ENCODE peak calls at places on chromosomes 3 and 15, in eight cellular contexts. S is A549, O is tibial nerve, G is uterus, P is heart left ventricle, X is transverse colon, Y is spleen, A is body of pancreas. T is an unnamed sample. For H3K4me1, the result is how much of the 10 kb centered on the place peaks cover.

GRCh38 chr15:76968310-76968709 is 26.6 kb upstream of the PSTPIP1 start:
- DNase-seq in P (no peak), S (no peak), A (no peak), G (no peak), O (no peak), X (no peak), Y (no peak), T (no peak)

GRCh38 chr3:132232231-132232792 is 84.9 kb upstream of the ACP3 start:
- DNase-seq in X (no peak), Y (no peak), G (no peak), A (no peak), S (no peak), O (no peak), P (no peak), T (no peak)

GRCh38 chr15:94760348-94760747 is 529.0 kb downstream of the MCTP2 start:
- DNase-seq in A (no peak), G (no peak), O (no peak), P (no peak), Y (no peak), X (no peak), S (no peak), T (no peak)

GRCh38 chr15:38563723-38564519 is 693 bp downstream of the RASGRP1 start:
- DNase-seq in S (peak), G (peak), A (peak), Y (peak), P (peak), O (peak), X (peak), T (peak)

GRCh38 chr15:28952666-28953491 is 67.1 kb downstream of the APBA2 start:
- DNase-seq in A (peak), Y (peak), S (no peak), P (no peak), G (no peak), O (no peak), X (no peak), T (no peak)

GRCh38 chr3:69531975-69532827 is 146.3 kb upstream of the FRMD4B start:
- DNase-seq in A (no peak), O (no peak), X (no peak), Y (no peak), S (no peak), G (no peak), P (no peak), T (no peak)

GRCh38 chr15:65085990-65086679 is 9.6 kb downstream of the KBTBD13 start:
- DNase-seq in G (no peak), O (no peak), X (peak), Y (no peak), A (no peak), P (no peak), S (peak), T (no peak)

GRCh38 chr3:141816958-141817357 is 53.8 kb downstream of the GRK7 start:
- DNase-seq in S (no peak), A (no peak), Y (no peak), O (no peak), G (no peak), P (no peak), X (no peak), T (no peak)

GRCh38 chr3:110344897-110345767 is 726.5 kb upstream of the NECTIN3 start:
- DNase-seq in G (no peak), X (no peak), P (no peak), O (no peak), Y (no peak), A (no peak), S (peak), T (no peak)

GRCh38 chr3:57227930-57228733 is 603 bp downstream of the APPL1 start:
- DNase-seq in Y (peak), S (peak), O (no peak), G (peak), X (peak), A (peak), P (peak), T (no peak)

GRCh38 chr3:123038751-123039150 is 11.2 kb upstream of the SEMA5B start:
- DNase-seq in A (no peak), O (no peak), S (no peak), Y (no peak), X (no peak), P (no peak), G (no peak), T (no peak)

GRCh38 chr15:49916998-49917397 is 202.0 kb downstream of the ATP8B4 start:
- DNase-seq in Y (no peak), G (no peak), P (no peak), X (no peak), S (no peak), O (no peak), A (no peak), T (no peak)

GRCh38 chr15:97706059-97706458 is 254.4 kb upstream of the ARRDC4 start:
- DNase-seq in P (no peak), Y (no peak), S (no peak), G (no peak), X (peak), A (no peak), O (no peak), T (no peak)

GRCh38 chr15:72338617-72339321 is 18.8 kb upstream of the CELF6 start:
- DNase-seq in Y (no peak), S (no peak), G (no peak), O (no peak), A (no peak), X (no peak), P (no peak), T (no peak)

DNA sequence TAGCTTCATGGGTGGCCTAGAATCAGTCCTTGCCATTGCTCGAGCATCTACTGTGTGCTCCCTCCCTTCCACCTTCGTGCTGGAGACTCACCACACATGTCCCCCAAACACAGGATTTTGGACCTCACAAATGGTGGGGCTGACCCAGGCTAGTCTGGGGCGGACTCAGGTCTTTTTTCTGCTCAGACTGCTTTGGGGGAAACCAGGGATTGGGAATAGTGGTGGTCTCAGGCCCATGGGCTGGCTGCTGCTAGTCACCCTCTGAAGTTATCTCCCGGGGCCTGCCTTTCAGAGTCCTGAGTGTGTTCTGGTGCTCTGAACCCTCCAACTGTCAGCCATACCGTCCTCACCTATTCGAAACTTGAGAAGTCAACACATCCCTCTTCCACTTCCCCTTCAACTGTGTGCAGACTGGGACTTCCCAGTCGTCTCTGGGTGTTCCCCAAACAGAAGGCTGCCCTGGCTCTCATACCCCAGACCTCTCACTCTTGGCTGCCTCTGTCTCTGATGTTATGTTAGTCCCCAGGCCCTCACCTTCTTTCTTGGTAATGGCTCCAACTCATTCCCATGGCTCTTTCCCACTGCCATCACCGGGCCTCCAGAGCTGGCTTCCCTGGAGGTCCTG is 46.0 kb downstream of the PPCDC start:
- DNase-seq in Y (peak), O (no peak), A (no peak), G (no peak), S (no peak), P (no peak), X (no peak), T (no peak)
- TF ChIP-seq POLR2A in Y (no peak), O (no peak), A (no peak), G (no peak), S (no peak), P (no peak), X (no peak), T (no peak)

DNA sequence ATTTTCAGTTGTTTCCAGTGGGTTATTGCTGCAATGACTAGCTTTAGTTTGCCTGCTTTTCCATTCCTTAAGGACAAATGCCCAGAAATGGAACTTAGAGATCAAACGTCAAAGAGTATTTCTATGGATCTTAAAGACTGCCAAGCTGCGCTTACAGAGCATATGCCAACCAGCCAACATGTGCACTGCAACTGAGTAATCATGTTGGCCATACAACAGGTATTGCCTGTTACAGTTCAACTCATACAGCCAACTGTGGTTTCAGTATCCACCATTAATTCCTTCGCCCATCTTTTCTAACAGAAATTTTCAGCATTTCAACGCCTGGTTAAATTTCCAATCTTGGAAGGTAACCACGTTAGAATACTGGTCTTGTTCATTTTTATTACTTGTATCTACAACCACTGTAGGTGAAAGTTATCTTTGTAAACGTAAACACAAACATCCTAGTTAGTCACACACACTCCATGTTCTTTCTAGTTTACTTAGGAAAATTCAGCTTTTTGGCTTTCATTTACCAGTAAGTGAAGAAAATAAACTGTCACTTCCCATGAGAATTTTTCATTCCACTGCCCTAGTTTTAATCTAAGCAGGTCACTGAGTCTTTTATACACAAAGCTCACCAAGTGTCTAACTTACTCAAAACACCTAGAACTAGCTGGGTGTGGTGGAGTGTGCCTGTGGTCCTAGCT is 3.9 kb downstream of the RPL32 start:
- DNase-seq in Y (no peak), S (no peak), A (no peak), O (no peak), X (no peak), P (no peak), G (no peak), T (no peak)
- H3K4me1 ChIP-seq in Y (under half), S (under half), A (under half), O (under half), X (under half), P (under half), G (under half), T (under half)

GRCh38 chr3:16176391-16177030 is 2.0 kb downstream of the GALNT15 start:
- DNase-seq in X (no peak), Y (no peak), G (no peak), O (no peak), S (no peak), A (no peak), P (no peak), T (no peak)

GRCh38 chr3:16179261-16179660 is 4.8 kb downstream of the GALNT15 start:
- DNase-seq in P (no peak), S (no peak), X (no peak), G (no peak), A (no peak), O (no peak), Y (no peak), T (no peak)

GRCh38 chr3:16179771-16180736 is 5.6 kb downstream of the GALNT15 start:
- DNase-seq in S (no peak), X (no peak), P (no peak), G (no peak), O (no peak), Y (no peak), A (no peak), T (no peak)

GRCh38 chr3:16178628-16178988 is 4.1 kb downstream of the GALNT15 start:
- DNase-seq in P (no peak), S (no peak), G (no peak), X (no peak), Y (no peak), O (no peak), A (no peak), T (no peak)

GRCh38 chr3:16177962-16178627 is 3.6 kb downstream of the GALNT15 start:
- DNase-seq in P (peak), X (peak), A (peak), S (peak), O (peak), Y (peak), G (peak), T (no peak)
- TF ChIP-seq POLR2A in P (peak), X (no peak), A (no peak), S (no peak), O (no peak), Y (no peak), G (no peak), T (no peak)

DNA sequence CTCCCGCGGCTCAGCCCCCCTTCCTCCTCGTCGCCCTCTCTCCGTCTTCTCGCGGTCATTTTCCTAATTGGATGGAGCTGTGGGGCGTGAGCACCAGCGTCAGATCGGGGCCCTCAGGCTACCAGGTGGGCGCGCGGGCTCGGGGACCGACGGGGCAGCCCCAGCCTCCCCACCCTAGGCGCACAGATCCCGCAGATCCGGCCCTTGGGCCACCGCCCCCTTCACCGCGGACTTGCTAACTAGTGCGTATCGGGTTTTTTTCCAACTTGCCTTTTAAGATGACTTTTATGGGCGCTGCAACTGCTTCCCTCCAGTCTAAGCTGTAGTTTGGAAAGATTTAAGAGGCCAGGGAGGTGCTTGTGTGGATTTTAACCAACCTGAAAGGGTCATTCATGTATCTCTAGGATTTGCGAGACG is 1.3 kb downstream of the ZNF710 start:
- DNase-seq in P (peak), A (peak), G (peak), O (no peak), Y (peak), X (peak), S (peak), T (no peak)
- H3K4me1 ChIP-seq in P (half or more), A (half or more), G (under half), O (half or more), Y (under half), X (half or more), S (half or more), T (half or more)

GRCh38 chr15:90936823-90937222 is 1.7 kb downstream of the UNC45A start:
- DNase-seq in P (no peak), X (no peak), Y (no peak), G (no peak), S (no peak), A (no peak), O (no peak), T (no peak)

GRCh38 chr15:90932660-90932991 is 277 bp upstream of the HDDC3 start:
- DNase-seq in O (no peak), A (no peak), P (no peak), X (no peak), G (no peak), Y (no peak), S (no peak), T (no peak)

GRCh38 chr15:90934256-90934948 is 683 bp upstream of the UNC45A start:
- DNase-seq in S (peak), A (peak), G (peak), O (peak), X (peak), P (peak), Y (peak), T (peak)

GRCh38 chr15:90933310-90933709 is 961 bp upstream of the HDDC3 start:
- DNase-seq in Y (no peak), P (no peak), S (no peak), G (no peak), X (no peak), A (no peak), O (no peak), T (no peak)

GRCh38 chr15:90934949-90935751 is at the start of gene UNC45A:
- DNase-seq in X (peak), P (peak), G (peak), A (peak), O (peak), Y (peak), S (peak), T (peak)
- TF ChIP-seq POLR2A in X (peak), P (peak), G (peak), A (peak), O (peak), Y (peak), S (peak), T (peak)

GRCh38 chr3:108947855-108948254 is 5.8 kb downstream of the GUCA1C start:
- DNase-seq in O (no peak), G (no peak), Y (no peak), S (no peak), P (no peak), A (no peak), X (no peak), T (no peak)

GRCh38 chr3:108953210-108953609 is 469 bp downstream of the GUCA1C start:
- DNase-seq in A (no peak), P (no peak), G (no peak), X (no peak), S (no peak), Y (no peak), O (no peak), T (no peak)

GRCh38 chr3:108959017-108959416 is 5.3 kb upstream of the GUCA1C start:
- DNase-seq in P (no peak), X (no peak), A (no peak), O (no peak), Y (no peak), S (no peak), G (no peak), T (no peak)

GRCh38 chr3:108951802-108952474 is 1.7 kb downstream of the GUCA1C start:
- DNase-seq in O (no peak), A (peak), S (no peak), G (no peak), X (no peak), Y (no peak), P (no peak), T (no peak)

GRCh38 chr3:108953700-108954099 is at the start of gene GUCA1C:
- DNase-seq in X (no peak), G (no peak), Y (no peak), P (no peak), O (no peak), S (no peak), A (no peak), T (no peak)
- H3K4me1 ChIP-seq in X (under half), G (under half), Y (under half), P (under half), O (under half), S (under half), A (under half), T (under half)

GRCh38 chr3:32894977-32895376 is 56.5 kb upstream of the CCR4 start:
- DNase-seq in O (no peak), S (no peak), Y (no peak), A (no peak), X (no peak), G (no peak), P (no peak), T (no peak)
- TF ChIP-seq POLR2A in O (no peak), S (no peak), Y (no peak), A (no peak), X (no peak), G (no peak), P (no peak), T (no peak)

GRCh38 chr15:75044258-75044878 is 21.0 kb downstream of the PPCDC start:
- DNase-seq in X (no peak), P (no peak), O (no peak), G (no peak), Y (no peak), S (no peak), A (no peak), T (no peak)

GRCh38 chr15:75043509-75044257 is 20.3 kb downstream of the PPCDC start:
- DNase-seq in P (peak), Y (peak), S (no peak), A (peak), X (peak), G (peak), O (peak), T (peak)

GRCh38 chr15:75042730-75043508 is 19.5 kb downstream of the PPCDC start:
- DNase-seq in P (peak), Y (peak), A (peak), G (peak), X (peak), S (peak), O (peak), T (peak)

GRCh38 chr15:75048394-75048793 is 25.0 kb downstream of the PPCDC start:
- DNase-seq in S (no peak), A (no peak), G (no peak), Y (no peak), P (no peak), X (no peak), O (no peak), T (no peak)

GRCh38 chr15:75045332-75046015 is 22.1 kb downstream of the PPCDC start:
- DNase-seq in X (no peak), O (no peak), Y (no peak), G (no peak), A (no peak), P (no peak), S (no peak), T (no peak)
- H3K4me1 ChIP-seq in X (half or more), O (half or more), Y (half or more), G (under half), A (half or more), P (half or more), S (under half), T (half or more)

DNA sequence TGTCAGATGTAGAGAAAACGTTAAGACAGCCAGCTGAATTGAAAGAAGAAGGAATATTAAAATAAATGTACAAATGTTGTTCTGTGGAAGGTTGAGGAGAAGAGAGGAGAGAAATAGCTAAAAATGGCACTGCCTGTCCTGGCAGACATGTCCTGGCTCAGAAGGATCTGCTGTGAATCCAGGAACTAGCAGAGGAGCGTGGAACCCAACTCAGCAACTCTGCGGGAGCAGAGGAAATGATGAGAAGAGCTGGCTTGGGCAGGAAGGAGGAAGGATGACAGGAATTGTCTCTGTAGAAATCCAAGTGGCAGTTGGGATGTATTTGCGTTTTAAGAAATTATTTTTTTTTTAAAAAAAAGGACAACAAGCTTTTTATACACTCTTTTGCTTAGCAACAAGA is 16.2 kb downstream of the NANOGP8 start:
- DNase-seq in A (no peak), X (no peak), S (no peak), G (no peak), O (no peak), Y (no peak), P (no peak), T (no peak)
- TF ChIP-seq POLR2A in A (no peak), X (no peak), S (no peak), G (no peak), O (no peak), Y (no peak), P (no peak), T (no peak)

GRCh38 chr3:129432036-129432435 is 3.6 kb upstream of the EFCAB12 start:
- DNase-seq in S (no peak), P (no peak), X (no peak), Y (no peak), A (no peak), O (no peak), G (no peak), T (no peak)

GRCh38 chr3:129434140-129434539 is 5.6 kb downstream of the MBD4 start:
- DNase-seq in S (no peak), X (no peak), G (no peak), P (no peak), Y (no peak), O (no peak), A (no peak), T (no peak)

GRCh38 chr3:129432671-129433070 is 4.2 kb upstream of the EFCAB12 start:
- DNase-seq in Y (no peak), O (no peak), G (no peak), X (no peak), A (no peak), P (no peak), S (no peak), T (no peak)

GRCh38 chr3:129433565-129433964 is 5.1 kb upstream of the EFCAB12 start:
- DNase-seq in O (no peak), S (no peak), X (no peak), P (no peak), A (no peak), Y (no peak), G (no peak), T (no peak)

DNA sequence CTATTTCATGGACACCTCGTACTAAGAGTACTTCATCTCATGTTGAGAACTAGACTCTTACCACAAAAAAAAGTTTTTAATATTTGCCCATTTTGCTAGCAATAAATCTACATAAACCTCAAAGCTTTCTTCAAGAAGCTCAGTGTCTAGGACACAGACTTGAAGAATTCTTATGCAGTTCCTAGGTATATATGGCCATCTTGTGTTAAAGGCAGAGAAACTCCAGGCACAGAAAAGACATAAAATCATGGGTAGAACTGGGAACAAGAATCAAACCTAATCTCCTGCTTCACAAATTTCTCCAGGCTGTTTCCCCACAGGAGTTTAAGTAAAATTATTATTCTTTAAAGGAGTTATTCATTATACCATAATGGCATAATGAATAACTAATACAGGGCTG is 4.4 kb downstream of the MBD4 start:
- DNase-seq in X (no peak), G (no peak), P (no peak), A (no peak), O (no peak), S (no peak), Y (no peak), T (no peak)
- H3K4me1 ChIP-seq in X (half or more), G (under half), P (under half), A (under half), O (half or more), S (under half), Y (under half), T (under half)

T was measured in esophagus squamous epithelium.